ENCODE peak calls at places on chromosome 5, in eight cellular contexts. I is fibroblast of pulmonary artery, Z is neural progenitor cell, F is GM12865, G is tibial nerve, R is breast epithelium, A is AG04449, X is colonic mucosa. C is an unnamed sample.

GRCh38 chr5:606061-606460 is 6.1 kb upstream of the CEP72 start:
- DNase-seq in I (no peak), Z (no peak), F (no peak), G (no peak), R (no peak), A (no peak), X (no peak), C (no peak)

GRCh38 chr5:177459819-177460628 is 13.4 kb downstream of the DBN1 start:
- DNase-seq in I (no peak), Z (no peak), F (no peak), G (no peak), R (no peak), A (no peak), X (no peak), C (no peak)

GRCh38 chr5:56207537-56207936 is 25.6 kb downstream of the ANKRD55 start:
- DNase-seq in I (no peak), Z (no peak), F (no peak), G (no peak), R (no peak), A (no peak), X (no peak), C (no peak)

GRCh38 chr5:72752909-72753308 is 63.6 kb upstream of the TNPO1 start:
- DNase-seq in I (no peak), Z (no peak), F (no peak), G (no peak), R (no peak), A (no peak), X (no peak), C (no peak)

GRCh38 chr5:110351451-110351850 is 375.0 kb downstream of the TMEM232 start:
- DNase-seq in I (no peak), Z (no peak), F (no peak), G (no peak), R (no peak), A (no peak), X (no peak), C (no peak)

GRCh38 chr5:83475540-83476469 is 4.3 kb downstream of the VCAN start:
- DNase-seq in I (peak), Z (peak), F (no peak), G (no peak), R (no peak), A (peak), X (no peak), C (no peak)

GRCh38 chr5:39526914-39527477 is 102.2 kb upstream of the DAB2 start:
- DNase-seq in I (peak), Z (peak), F (no peak), G (no peak), R (no peak), A (no peak), X (peak), C (no peak)

GRCh38 chr5:17379188-17379951 is 118.7 kb upstream of the TAF11L2 start:
- DNase-seq in I (peak), Z (no peak), F (no peak), G (no peak), R (no peak), A (no peak), X (no peak), C (no peak)

GRCh38 chr5:149320791-149321330 is 24.4 kb upstream of the GRPEL2 start:
- DNase-seq in I (peak), Z (peak), F (no peak), G (peak), R (peak), A (peak), X (peak), C (peak)

GRCh38 chr5:145536133-145536532 is 299.0 kb downstream of the PRELID2 start:
- DNase-seq in I (peak), Z (no peak), F (no peak), G (no peak), R (no peak), A (no peak), X (no peak), C (no peak)

GRCh38 chr5:8650197-8650596 is 781.2 kb downstream of the MTRR start:
- DNase-seq in I (no peak), Z (no peak), F (no peak), G (no peak), R (no peak), A (no peak), X (no peak), C (no peak)

GRCh38 chr5:145247745-145248040 is 587.4 kb downstream of the PRELID2 start:
- DNase-seq in I (no peak), Z (no peak), F (no peak), G (no peak), R (no peak), A (no peak), X (no peak), C (no peak)

GRCh38 chr5:178182158-178182876 is 4.9 kb downstream of the GMCL2 start:
- DNase-seq in I (no peak), Z (no peak), F (no peak), G (no peak), R (no peak), A (no peak), X (no peak), C (no peak)

GRCh38 chr5:38249286-38249685 is 9.1 kb upstream of the EGFLAM start:
- DNase-seq in I (no peak), Z (no peak), F (no peak), G (no peak), R (no peak), A (no peak), X (no peak), C (no peak)

GRCh38 chr5:52870448-52870847 is 82.7 kb downstream of the ITGA1 start:
- DNase-seq in I (peak), Z (peak), F (no peak), G (no peak), R (no peak), A (no peak), X (no peak), C (no peak)

GRCh38 chr5:150473673-150474358 is 24.3 kb upstream of the RPS14 start:
- DNase-seq in I (peak), Z (peak), F (no peak), G (no peak), R (no peak), A (no peak), X (no peak), C (no peak)

GRCh38 chr5:130151239-130151638 is 247.0 kb downstream of the CHSY3 start:
- DNase-seq in I (no peak), Z (no peak), F (no peak), G (no peak), R (no peak), A (no peak), X (no peak), C (no peak)

GRCh38 chr5:5351288-5352089 is 71.0 kb upstream of the ICE1 start:
- DNase-seq in I (no peak), Z (peak), F (no peak), G (no peak), R (no peak), A (no peak), X (no peak), C (no peak)

GRCh38 chr5:82494942-82495341 is 216.8 kb upstream of the RPS23 start:
- DNase-seq in I (peak), Z (no peak), F (no peak), G (no peak), R (no peak), A (no peak), X (no peak), C (no peak)

GRCh38 chr5:99721487-99721886 is 792.7 kb upstream of the CHD1 start:
- DNase-seq in I (no peak), Z (no peak), F (no peak), G (no peak), R (no peak), A (no peak), X (no peak), C (peak)

GRCh38 chr5:123091258-123091987 is 2.4 kb downstream of the PRDM6 start:
- DNase-seq in I (no peak), Z (no peak), F (no peak), G (no peak), R (no peak), A (no peak), X (no peak), C (no peak)

GRCh38 chr5:123089971-123090640 is 1.1 kb downstream of the PRDM6 start:
- DNase-seq in I (peak), Z (peak), F (peak), G (no peak), R (no peak), A (no peak), X (no peak), C (no peak)

GRCh38 chr5:123090641-123091257 is 1.7 kb downstream of the PRDM6 start:
- DNase-seq in I (no peak), Z (peak), F (no peak), G (no peak), R (no peak), A (no peak), X (no peak), C (no peak)

GRCh38 chr5:123088031-123088805 is 823 bp upstream of the PRDM6 start:
- DNase-seq in I (no peak), Z (peak), F (no peak), G (no peak), R (peak), A (no peak), X (no peak), C (no peak)

DNA sequence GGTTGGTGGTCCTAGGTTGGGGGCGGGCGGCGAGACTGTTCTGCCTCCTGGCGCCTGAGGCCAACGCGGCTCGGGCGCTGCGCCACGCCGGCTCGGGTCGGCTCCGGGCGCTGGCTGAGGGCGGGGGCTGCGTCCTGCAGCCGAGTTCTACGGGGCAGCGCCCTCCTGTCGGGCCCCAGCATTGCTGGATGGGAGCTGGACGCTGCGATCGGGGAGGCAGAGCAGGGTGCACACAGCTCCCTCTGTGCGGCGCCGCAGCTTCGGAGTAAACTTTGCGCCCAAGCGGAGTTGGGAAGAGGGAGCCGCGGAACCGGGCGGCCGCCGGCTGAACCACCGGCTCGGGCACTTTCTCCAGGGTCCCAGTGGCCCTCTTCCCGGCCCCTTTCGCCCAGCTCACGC is 530 bp downstream of the PRDM6 start:
- DNase-seq in I (peak), Z (peak), F (no peak), G (no peak), R (no peak), A (no peak), X (no peak), C (no peak)
- TF ChIP-seq CTCF in I (no peak), Z (no peak), F (no peak), G (no peak), R (no peak), A (peak), X (no peak), C (peak)

DNA sequence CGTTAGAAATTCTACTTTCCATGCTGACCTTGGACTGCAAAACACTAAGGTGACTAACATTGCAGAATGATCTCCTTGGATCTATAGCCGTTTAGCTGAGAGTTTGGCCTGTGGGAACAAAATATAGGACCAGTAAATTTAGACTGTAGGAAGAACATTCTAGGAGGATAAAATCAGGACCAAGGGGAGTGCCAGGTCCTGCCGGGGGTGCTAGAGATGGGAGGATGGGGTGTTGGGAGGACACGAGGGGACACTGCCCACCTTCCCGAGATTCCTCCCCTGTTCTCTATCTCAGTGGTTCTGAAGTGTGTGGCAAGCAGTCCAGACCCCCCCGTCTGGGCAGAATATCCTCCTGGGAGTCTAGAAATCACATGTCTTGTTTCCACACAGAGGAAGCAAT is 445.2 kb downstream of the ZSWIM6 start:
- DNase-seq in I (no peak), Z (no peak), F (no peak), G (no peak), R (no peak), A (no peak), X (no peak), C (no peak)
- H3K4me3 ChIP-seq in I (no peak), Z (no peak), F (no peak), G (no peak), R (no peak), A (no peak), X (no peak), C (no peak)

GRCh38 chr5:141199359-141200235 is at the start of gene PCDHB11:
- DNase-seq in I (no peak), Z (peak), F (no peak), G (no peak), R (no peak), A (no peak), X (no peak), C (no peak)
- TF ChIP-seq CTCF in I (no peak), Z (peak), F (no peak), G (no peak), R (no peak), A (no peak), X (no peak), C (peak)

GRCh38 chr5:147869112-147869511 is 9.4 kb upstream of the SCGB3A2 start:
- DNase-seq in I (no peak), Z (peak), F (no peak), G (no peak), R (no peak), A (no peak), X (no peak), C (no peak)
- H3K4me3 ChIP-seq in I (no peak), Z (peak), F (no peak), G (no peak), R (no peak), A (no peak), X (no peak), C (no peak)

C was measured in LNCaP clone FGC.